ENCODE peak calls at places on chromosome 1, in nine cellular contexts. Q is mesendoderm; R is hepatocyte; X is cardiac muscle cell; L is right atrium auricular region; J is CD8-positive, alpha-beta T cell; N is lower lobe of right lung; W is sigmoid colon; Z is upper lobe of right lung. G is an unnamed sample.

GRCh38 chr1:64822621-64823020 is 77.7 kb downstream of the RAVER2 start:
- DNase-seq in L (no peak), W (no peak), J (no peak), Q (no peak), X (no peak), R (no peak), Z (no peak), N (no peak), G (no peak)

GRCh38 chr1:54331843-54332688 is 74.1 kb downstream of the SSBP3 start:
- DNase-seq in R (no peak), J (no peak), L (no peak), Q (no peak), Z (no peak), X (no peak), W (no peak), N (no peak), G (no peak)

GRCh38 chr1:220528679-220529529 is 968 bp downstream of the MARK1 start:
- DNase-seq in Q (peak; percentile 63), J (no peak), L (no peak), N (no peak), Z (no peak), W (peak; percentile 60), R (peak; percentile 32), X (peak; percentile 44), G (no peak)

GRCh38 chr1:5779608-5780323 is 212.5 kb downstream of the NPHP4 start:
- DNase-seq in N (no peak), Q (no peak), X (no peak), R (no peak), Z (no peak), L (no peak), J (no peak), W (no peak), G (no peak)

GRCh38 chr1:3858231-3858981 is 1.1 kb downstream of the DFFB start:
- DNase-seq in Z (no peak), X (peak; percentile 17), N (peak; percentile 51), W (no peak), L (no peak), J (no peak), R (peak; percentile 40), Q (peak; percentile 34), G (no peak)

GRCh38 chr1:16133007-16133961 is 22.6 kb downstream of the EPHA2 start:
- DNase-seq in Q (no peak), W (no peak), J (no peak), L (no peak), R (no peak), N (no peak), X (no peak), Z (no peak), G (no peak)

GRCh38 chr1:38783659-38784229 is 75.8 kb downstream of the RRAGC start:
- DNase-seq in X (no peak), L (peak; percentile 11), Z (no peak), J (no peak), Q (no peak), R (peak; percentile 23), N (no peak), W (no peak), G (no peak)

GRCh38 chr1:3775498-3776230 is 3.1 kb downstream of the SMIM1 start:
- DNase-seq in Q (peak; percentile 76), R (peak; percentile 78), J (peak; percentile 29), N (peak; percentile 77), L (no peak), X (peak; percentile 78), Z (peak; percentile 79), W (no peak), G (peak; percentile 11)

GRCh38 chr1:219159946-219160645 is 13.6 kb upstream of the LYPLAL1 start:
- DNase-seq in Q (no peak), W (no peak), X (no peak), Z (no peak), L (no peak), N (no peak), J (no peak), R (no peak), G (no peak)

GRCh38 chr1:179030130-179030529 is 4.4 kb downstream of the FAM20B start:
- DNase-seq in Q (no peak), N (no peak), X (no peak), R (no peak), W (no peak), Z (no peak), J (no peak), L (no peak), G (no peak)

GRCh38 chr1:12409676-12410075 is 179.8 kb downstream of the VPS13D start:
- DNase-seq in N (no peak), W (peak; percentile 79), X (no peak), J (no peak), R (peak; percentile 34), L (no peak), Z (no peak), Q (no peak), G (no peak)

GRCh38 chr1:51344602-51345299 is 14.4 kb upstream of the TTC39A start:
- DNase-seq in R (peak; percentile 70), N (peak; percentile 75), J (no peak), Q (peak; percentile 36), Z (peak; percentile 86), X (peak; percentile 46), W (no peak), L (no peak), G (no peak)

GRCh38 chr1:92480813-92481597 is 5.7 kb downstream of the GFI1 start:
- DNase-seq in J (no peak), N (peak; percentile 45), L (no peak), X (peak; percentile 23), R (peak; percentile 17), Z (no peak), Q (peak; percentile 37), W (no peak), G (no peak)

DNA sequence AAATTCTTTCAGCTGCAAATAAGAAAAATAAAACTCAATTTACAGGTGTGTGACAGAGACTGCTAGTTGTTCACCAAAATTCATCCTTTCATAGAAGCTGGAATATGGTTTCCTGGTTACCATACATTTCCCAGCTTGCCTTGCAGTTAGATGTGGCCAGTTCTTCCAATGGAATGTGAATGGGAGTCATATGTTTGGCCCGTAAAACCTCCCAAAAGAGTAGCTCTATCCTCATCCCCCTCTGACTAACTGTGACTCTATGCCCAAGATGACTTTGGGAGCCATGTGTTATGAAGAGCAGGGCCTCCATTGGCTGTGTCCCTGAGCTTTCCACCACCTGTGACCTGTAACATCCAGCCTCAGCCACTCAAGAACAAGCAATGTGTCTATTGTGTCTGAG is 90.6 kb upstream of the NGF start:
- DNase-seq in Q (no peak), R (no peak), J (no peak), L (no peak), W (no peak), N (no peak), Z (no peak), X (no peak), G (no peak)
- H3K4me1 ChIP-seq in Q (no peaks in the 10 kb centered on the region), R (no peaks in the 10 kb centered on the region), J (no peaks in the 10 kb centered on the region), L (peaks cover 17% of the 10 kb centered on the region), W (no peaks in the 10 kb centered on the region), N (no peaks in the 10 kb centered on the region), Z (no peaks in the 10 kb centered on the region), X (peaks cover 4% of the 10 kb centered on the region), G (no peaks in the 10 kb centered on the region)

GRCh38 chr1:113931456-113931855 is 2.3 kb downstream of the HIPK1 start:
- DNase-seq in R (peak; percentile 39), Z (no peak), Q (no peak), L (no peak), X (no peak), J (no peak), N (no peak), W (no peak), G (no peak)
- H3K4me3 ChIP-seq in R (peak overlapping the region; percentile 95), Z (peak overlapping the region; percentile 83), Q (no peak overlapping the region), L (peak overlapping the region; percentile 85), X (peak overlapping the region; percentile 85), J (peak overlapping the region; percentile 89), N (peak overlapping the region; percentile 88), W (peak overlapping the region; percentile 85), G (peak overlapping the region; percentile 86)

GRCh38 chr1:2304282-2304681 is 76.2 kb downstream of the SKI start:
- DNase-seq in J (no peak), R (no peak), N (no peak), L (no peak), Z (no peak), X (no peak), Q (no peak), W (no peak), G (no peak)
- H3K27ac ChIP-seq in J (no peak overlapping the region), R (no peak overlapping the region), N (no peak overlapping the region), L (peak overlapping the region; percentile 88), Z (no peak overlapping the region), X (peak overlapping the region; percentile 78), Q (no peak overlapping the region), W (peak overlapping the region; percentile 41), G (no peak overlapping the region)

DNA sequence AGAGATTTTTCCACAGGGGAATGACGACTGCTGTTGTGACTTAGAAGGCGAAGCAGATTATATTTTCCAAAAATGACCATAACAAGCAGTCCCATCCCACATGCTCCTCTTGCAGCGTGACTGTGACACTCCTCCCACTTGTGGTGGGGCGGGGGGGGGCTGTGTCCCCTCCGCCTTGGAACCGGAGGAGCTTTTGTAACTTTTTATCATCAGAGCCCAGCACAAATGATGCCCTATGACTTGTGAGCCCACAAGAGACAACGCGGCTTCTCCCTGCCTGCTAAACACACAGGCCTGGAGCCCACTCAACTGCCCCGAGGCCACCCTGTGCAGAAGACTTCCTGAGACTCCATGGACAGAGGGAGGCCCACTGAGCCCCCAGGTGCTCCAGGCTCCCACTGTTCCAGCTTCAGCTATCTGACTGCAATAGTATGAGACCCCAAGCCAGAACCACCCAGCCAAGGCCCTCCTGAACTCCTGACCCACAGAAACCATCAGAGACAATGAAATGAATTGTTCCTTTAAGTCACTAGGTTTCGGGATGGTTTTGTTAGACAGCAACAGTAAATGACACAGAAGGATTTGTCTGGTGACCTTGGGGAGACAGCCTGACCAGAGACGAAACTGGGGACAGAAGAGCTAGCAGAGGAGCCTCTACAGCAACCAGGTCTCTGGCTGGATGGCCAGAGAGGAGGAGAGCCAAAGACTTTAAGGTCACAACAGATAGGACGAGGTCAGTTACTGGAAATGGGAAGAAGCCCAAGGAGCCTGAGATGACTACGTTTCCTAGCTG is 58.8 kb downstream of the CAPZB start:
- DNase-seq in N (no peak), X (no peak), W (peak; percentile 67), R (no peak), Z (no peak), Q (no peak), J (no peak), L (no peak), G (no peak)
- H3K4me1 ChIP-seq in N (peaks cover 94% of the 10 kb centered on the region), X (no peaks in the 10 kb centered on the region), W (no peaks in the 10 kb centered on the region), R (peaks cover 51% of the 10 kb centered on the region), Z (peaks cover 80% of the 10 kb centered on the region), Q (no peaks in the 10 kb centered on the region), J (peaks cover 81% of the 10 kb centered on the region), L (peaks cover 98% of the 10 kb centered on the region), G (peaks cover 33% of the 10 kb centered on the region)

DNA sequence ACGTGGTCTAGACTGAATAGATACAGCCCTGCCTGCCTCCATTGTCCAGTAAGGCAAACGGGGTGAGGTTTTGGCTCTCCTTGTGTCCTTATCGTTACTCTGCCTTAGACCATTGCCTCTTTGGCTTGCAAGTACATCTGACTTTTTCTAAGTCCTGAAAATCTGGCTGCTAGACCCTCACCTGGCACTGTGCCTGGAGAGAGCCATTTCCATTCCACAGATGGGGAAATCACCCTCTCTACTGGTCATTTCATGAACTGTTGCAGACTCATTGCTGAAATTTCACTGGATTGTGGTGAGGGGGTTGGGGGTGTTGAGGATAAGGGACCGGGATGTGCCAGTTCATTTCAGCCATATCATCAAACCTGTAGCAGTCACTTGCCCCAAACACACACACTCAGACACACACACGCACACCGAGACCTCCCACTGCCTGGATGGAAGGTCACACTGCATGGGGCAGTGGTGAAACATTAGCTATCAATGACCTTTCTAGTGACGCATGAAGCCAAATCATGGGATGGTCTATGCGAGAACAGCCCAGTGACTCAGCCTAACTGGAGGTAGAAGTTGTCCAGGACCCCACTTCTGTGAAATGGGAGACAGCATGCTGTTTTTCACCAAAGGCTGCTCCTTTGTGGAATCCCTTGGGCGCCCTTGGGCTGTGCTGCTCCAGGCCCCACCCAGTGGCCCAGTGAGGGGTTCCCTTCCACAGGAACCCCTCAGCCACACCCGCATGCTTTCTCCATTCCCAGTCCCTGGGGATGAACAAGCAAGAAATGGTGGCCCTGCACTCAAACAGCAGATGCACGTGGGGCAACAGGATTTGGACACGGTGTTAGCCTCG is 34.9 kb upstream of the VASH2 start:
- DNase-seq in J (no peak), W (peak; percentile 81), R (peak; percentile 79), N (no peak), L (peak; percentile 83), Z (no peak), Q (peak; percentile 92), X (peak; percentile 52), G (no peak)
- H3K4me3 ChIP-seq in J (no peak overlapping the region), W (no peak overlapping the region), R (no peak overlapping the region), N (no peak overlapping the region), L (no peak overlapping the region), Z (no peak overlapping the region), Q (no peak overlapping the region), X (no peak overlapping the region), G (no peak overlapping the region)

G was measured in effector memory CD4-positive, alpha-beta T cell.